ENCODE peak calls at places on chromosomes 13 and 19, in nine cellular contexts. V, K, T, X, P, L, D, S and B are unnamed samples.

GRCh38 chr19:56312787-56313343 is 1.8 kb downstream of the ZSCAN5A start:
- DNase-seq in T (no peak), P (no peak), V (no peak), S (no peak), L (no peak), D (no peak), X (no peak), K (no peak), B (no peak)

GRCh38 chr19:31340059-31341025 is 8.9 kb downstream of the TSHZ3 start:
- DNase-seq in T (no peak), L (no peak), D (peak), X (no peak), P (peak), S (peak), V (no peak), K (no peak), B (no peak)

GRCh38 chr13:50387124-50387581 is 371.9 kb downstream of the KCNRG start:
- DNase-seq in D (no peak), P (peak), X (no peak), L (no peak), T (peak), K (peak), V (peak), S (peak), B (no peak)

GRCh38 chr19:5628470-5628869 is 5.6 kb downstream of the SAFB start:
- DNase-seq in K (no peak), S (no peak), P (peak), D (no peak), X (no peak), T (no peak), V (no peak), L (no peak), B (no peak)

GRCh38 chr19:35347171-35347929 is at the start of gene FFAR1:
- DNase-seq in S (no peak), L (no peak), P (no peak), K (no peak), T (peak), V (peak), X (no peak), D (no peak), B (peak)

GRCh38 chr19:41863209-41863931 is 3.3 kb downstream of the RPS19 start:
- DNase-seq in V (no peak), X (no peak), L (no peak), P (no peak), K (no peak), T (no peak), S (no peak), D (no peak), B (no peak)

GRCh38 chr19:54104998-54105715 is 2.5 kb downstream of the NDUFA3 start:
- DNase-seq in D (no peak), S (no peak), X (no peak), T (no peak), V (no peak), K (no peak), L (no peak), P (peak), B (no peak)

GRCh38 chr19:8302734-8303133 is 5.4 kb downstream of the CD320 start:
- DNase-seq in V (peak), T (peak), S (no peak), K (peak), L (peak), X (no peak), D (no peak), P (no peak), B (peak)

GRCh38 chr13:76637651-76638111 is 248.5 kb downstream of the KCTD12 start:
- DNase-seq in X (no peak), T (no peak), D (peak), S (no peak), L (no peak), V (no peak), P (peak), K (no peak), B (no peak)

GRCh38 chr19:39971380-39971841 is 446 bp downstream of the PSMC4 start:
- DNase-seq in V (no peak), T (no peak), X (no peak), D (no peak), P (no peak), K (no peak), L (no peak), S (peak), B (no peak)

GRCh38 chr13:28121224-28121623 is 17.1 kb upstream of the PAN3 start:
- DNase-seq in S (no peak), T (no peak), X (no peak), K (no peak), V (no peak), D (no peak), P (no peak), L (no peak), B (no peak)

GRCh38 chr19:8306235-8307054 is 1.7 kb downstream of the CD320 start:
- DNase-seq in V (peak), D (no peak), L (peak), S (no peak), T (peak), K (no peak), X (no peak), P (no peak), B (peak)

GRCh38 chr19:12790628-12791344 is 500 bp upstream of the JUNB start:
- DNase-seq in V (peak), X (no peak), K (no peak), L (no peak), S (no peak), T (no peak), P (no peak), D (no peak), B (no peak)

GRCh38 chr13:93758575-93758974 is 532.0 kb downstream of the GPC6 start:
- DNase-seq in P (peak), T (no peak), S (no peak), X (no peak), V (no peak), D (no peak), L (no peak), K (no peak), B (no peak)

GRCh38 chr19:11496391-11497163 is 9.1 kb downstream of the ZNF653 start:
- DNase-seq in X (peak), L (peak), S (peak), P (peak), V (peak), T (peak), K (peak), D (peak), B (peak)

GRCh38 chr19:14775855-14776254 is 2.5 kb downstream of the ADGRE2 start:
- DNase-seq in K (no peak), P (no peak), V (no peak), X (no peak), T (no peak), L (no peak), S (peak), D (no peak), B (peak)

GRCh38 chr19:40721936-40722661 is 5.2 kb downstream of the ITPKC start:
- DNase-seq in S (no peak), P (no peak), D (no peak), V (no peak), K (no peak), T (no peak), X (no peak), L (no peak), B (no peak)

GRCh38 chr13:112733112-112733511 is 43.3 kb downstream of the ATP11A start:
- DNase-seq in S (peak), X (no peak), V (no peak), P (no peak), L (no peak), D (no peak), T (no peak), K (no peak), B (no peak)

GRCh38 chr13:20412761-20413355 is 112.8 kb downstream of the CRYL1 start:
- DNase-seq in T (no peak), V (no peak), S (peak), X (no peak), D (no peak), L (no peak), K (no peak), P (no peak), B (no peak)

GRCh38 chr19:38667552-38668205 is 20.2 kb downstream of the ACTN4 start:
- DNase-seq in P (peak), K (no peak), L (no peak), D (peak), S (no peak), V (no peak), X (no peak), T (no peak), B (no peak)

GRCh38 chr13:44131069-44131614 is 242.5 kb upstream of the SERP2 start:
- DNase-seq in K (no peak), D (no peak), V (no peak), X (no peak), S (no peak), T (no peak), L (no peak), P (no peak), B (no peak)

GRCh38 chr19:6108721-6109633 is 1.3 kb downstream of the RFX2 start:
- DNase-seq in X (peak), V (peak), T (peak), S (peak), K (peak), D (no peak), L (peak), P (peak), B (no peak)

GRCh38 chr19:44848805-44849457 is 2.8 kb downstream of the NECTIN2 start:
- DNase-seq in X (no peak), T (no peak), K (no peak), P (no peak), V (no peak), S (no peak), D (no peak), L (peak), B (no peak)

GRCh38 chr19:32814046-32814445 is 55.5 kb downstream of the SLC7A9 start:
- DNase-seq in P (no peak), T (no peak), S (no peak), L (no peak), K (no peak), D (no peak), X (no peak), V (no peak), B (no peak)

GRCh38 chr13:76887070-76887563 is 912 bp upstream of the KCTD12 start:
- DNase-seq in X (no peak), T (no peak), D (no peak), K (no peak), S (peak), V (no peak), P (no peak), L (peak), B (no peak)

GRCh38 chr13:113744197-113745000 is 14.6 kb upstream of the TMEM255B start:
- DNase-seq in L (no peak), K (no peak), D (no peak), V (no peak), X (no peak), T (no peak), P (no peak), S (no peak), B (no peak)

GRCh38 chr13:64274481-64275217 is 2859.0 kb upstream of the PCDH20 start:
- DNase-seq in X (no peak), P (no peak), T (no peak), V (no peak), D (no peak), K (no peak), L (no peak), S (no peak), B (no peak)

GRCh38 chr13:20525144-20525600 is 485 bp downstream of the CRYL1 start:
- DNase-seq in P (no peak), S (peak), K (no peak), V (peak), X (no peak), L (no peak), D (no peak), T (no peak), B (no peak)

GRCh38 chr19:29690842-29691241 is 24.2 kb downstream of the C19orf12 start:
- DNase-seq in L (no peak), K (no peak), D (no peak), V (no peak), X (peak), T (no peak), P (peak), S (peak), B (no peak)

GRCh38 chr19:35468637-35469036 is 20.6 kb downstream of the FFAR2 start:
- DNase-seq in X (peak), D (no peak), P (peak), V (peak), L (no peak), T (peak), S (peak), K (no peak), B (peak)

GRCh38 chr19:40444181-40445005 is at the start of gene SERTAD3:
- DNase-seq in L (peak), T (peak), V (peak), D (no peak), P (peak), S (peak), X (peak), K (peak), B (peak)

GRCh38 chr19:16121967-16122366 is 10.3 kb downstream of the RAB8A start:
- DNase-seq in P (no peak), L (no peak), V (no peak), D (no peak), T (no peak), K (no peak), S (no peak), X (no peak), B (no peak)

GRCh38 chr19:45182758-45183157 is 4.2 kb downstream of the BLOC1S3 start:
- DNase-seq in X (no peak), D (no peak), P (no peak), S (no peak), L (no peak), V (no peak), K (no peak), T (no peak), B (no peak)

GRCh38 chr19:12987781-12988180 is 7.5 kb upstream of the NFIX start:
- DNase-seq in T (no peak), L (no peak), X (no peak), K (no peak), P (no peak), V (no peak), S (no peak), D (no peak), B (no peak)

GRCh38 chr19:4014541-4015491 is 7.3 kb downstream of the PIAS4 start:
- DNase-seq in X (no peak), P (no peak), V (peak), S (peak), K (no peak), T (peak), L (no peak), D (no peak), B (no peak)

GRCh38 chr19:27729332-27729731 is 1483.6 kb downstream of the UQCRFS1 start:
- DNase-seq in D (no peak), P (no peak), K (no peak), T (no peak), X (no peak), S (no peak), V (no peak), L (no peak), B (no peak)

GRCh38 chr13:24911135-24911524 is 147.2 kb downstream of the RNF17 start:
- DNase-seq in X (peak), S (no peak), T (no peak), D (peak), L (no peak), K (no peak), V (no peak), P (peak), B (no peak)

GRCh38 chr19:18612772-18613588 is at the start of gene TMEM59L:
- DNase-seq in S (peak), T (peak), K (no peak), D (no peak), V (peak), L (no peak), X (no peak), P (no peak), B (no peak)

GRCh38 chr19:6213266-6213595 is 66.5 kb downstream of the MLLT1 start:
- DNase-seq in K (no peak), P (no peak), V (no peak), X (no peak), D (no peak), S (no peak), T (no peak), L (no peak), B (no peak)

GRCh38 chr13:22235285-22235949 is 564.5 kb downstream of the FGF9 start:
- DNase-seq in S (peak), K (no peak), T (no peak), L (no peak), D (no peak), P (no peak), X (no peak), V (no peak), B (no peak)
- TF ChIP-seq CTCF in S (no peak), K (no peak), T (no peak), L (no peak), D (no peak), P (no peak), X (no peak), V (no peak), B (no peak)

GRCh38 chr13:47841131-47841530 is 159.9 kb downstream of the SUCLA2 start:
- DNase-seq in S (no peak), X (no peak), T (no peak), L (no peak), V (no peak), P (no peak), K (no peak), D (no peak), B (no peak)
- TF ChIP-seq CTCF in S (no peak), X (no peak), T (no peak), L (no peak), V (no peak), P (no peak), K (no peak), D (no peak), B (no peak)

DNA sequence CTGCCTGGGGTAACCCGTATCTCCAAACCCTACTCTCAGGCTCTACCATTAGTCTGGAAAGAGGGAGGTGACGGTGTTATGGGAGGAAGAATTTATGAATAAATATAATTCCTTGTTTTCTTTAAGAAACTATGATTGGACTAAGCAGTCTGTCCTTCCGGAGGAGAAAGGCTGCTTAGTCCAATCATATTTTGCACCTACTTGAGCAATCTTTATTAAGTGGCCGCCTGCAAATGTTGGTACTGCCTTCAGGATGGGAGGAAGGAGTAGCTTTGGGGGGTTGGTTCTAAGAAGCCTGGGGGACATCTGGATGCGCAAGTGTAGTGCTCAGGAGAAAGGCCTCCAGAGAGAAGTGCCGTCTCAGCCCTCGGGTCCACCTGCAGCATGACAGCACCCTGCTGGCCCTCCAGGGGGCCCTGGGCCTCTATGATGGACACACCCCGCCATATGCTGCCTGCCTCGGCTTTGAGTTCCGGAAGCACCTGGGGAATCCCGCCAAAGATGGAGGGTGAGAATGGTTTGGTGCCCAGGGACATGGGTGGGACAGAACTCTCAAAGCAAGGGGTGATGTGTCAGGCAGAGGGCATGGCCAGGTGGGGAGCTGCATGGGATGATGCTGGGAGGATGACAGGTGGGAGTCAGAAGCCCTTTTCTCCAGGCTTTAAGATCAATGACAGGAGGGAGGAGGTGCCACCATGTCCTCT is 4.0 kb downstream of the ACP4 start:
- DNase-seq in P (no peak), L (no peak), K (no peak), D (no peak), V (no peak), T (no peak), X (peak), S (no peak), B (no peak)
- TF ChIP-seq CTCF in P (no peak), L (peak), K (no peak), D (no peak), V (no peak), T (no peak), X (no peak), S (no peak), B (no peak)

DNA sequence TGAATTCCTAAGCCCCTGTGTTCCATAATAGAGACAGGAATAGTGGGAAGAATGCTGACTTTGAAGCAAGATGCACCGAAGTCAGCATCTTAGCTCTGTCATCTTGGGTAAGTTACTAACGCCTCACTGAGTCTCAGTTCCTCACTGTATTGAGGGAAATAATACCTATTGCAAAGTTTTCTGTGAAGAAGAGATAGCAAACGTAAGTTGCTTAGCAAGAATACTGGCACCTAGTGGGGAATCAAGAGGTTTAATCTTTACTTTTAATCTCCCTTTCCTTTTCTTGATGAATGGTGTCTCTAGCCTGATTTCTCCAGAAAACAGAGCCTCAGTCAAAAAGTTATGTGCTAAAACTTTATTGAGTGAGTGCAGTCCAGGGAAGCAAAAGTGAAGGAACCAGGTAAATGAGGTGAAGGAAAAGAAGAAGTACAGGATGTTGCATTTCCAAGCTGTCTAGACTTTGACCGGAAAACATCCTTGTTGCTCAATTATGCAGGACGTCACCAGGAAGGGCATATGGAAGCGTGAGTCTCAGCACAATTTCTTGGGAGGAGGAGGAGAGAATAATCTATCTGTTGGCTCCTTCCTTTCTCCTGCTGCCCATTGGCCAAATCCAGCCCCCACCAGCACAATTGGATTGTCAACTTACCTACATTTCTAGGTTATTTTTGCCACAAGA is 210.0 kb downstream of the B3GLCT start:
- DNase-seq in K (no peak), X (no peak), T (no peak), S (peak), D (no peak), L (no peak), V (no peak), P (peak), B (no peak)
- TF ChIP-seq CTCF in K (no peak), X (no peak), T (no peak), S (peak), D (peak), L (peak), V (no peak), P (peak), B (no peak)